ENCODE peak calls at places on chromosomes 11 and 22, in seven cellular contexts. M is lower lobe of right lung; P is NCI-H345; S is activated naive CD4-positive, alpha-beta T cell treated with anti-CD3 and anti-CD28 coated beads, Interleukin-2, amount 50 U/mL, for 16 hours; D is MM.1S; N is glomerular endothelial cell; K is AG04449. X is an unnamed sample.

GRCh38 chr11:72735495-72736027 is 16.6 kb downstream of the ARAP1 start:
- DNase-seq in M (no peak), P (no peak), S (no peak), D (no peak), N (no peak), K (no peak), X (no peak)

GRCh38 chr11:72113170-72113808 is 794 bp upstream of the ANAPC15 start:
- DNase-seq in M (no peak), P (no peak), S (no peak), D (no peak), N (no peak), K (no peak), X (no peak)

GRCh38 chr11:94218372-94218771 is 86.0 kb upstream of the IZUMO1R start:
- DNase-seq in M (no peak), P (no peak), S (no peak), D (no peak), N (no peak), K (no peak), X (no peak)

GRCh38 chr11:75273989-75274391 is 33.4 kb downstream of the TPBGL start:
- DNase-seq in M (no peak), P (no peak), S (no peak), D (no peak), N (no peak), K (no peak), X (no peak)

GRCh38 chr22:41909290-41910049 is 5.4 kb downstream of the SHISA8 start:
- DNase-seq in M (no peak), P (no peak), S (no peak), D (no peak), N (no peak), K (no peak), X (no peak)

GRCh38 chr11:61027141-61027840 is 55.8 kb downstream of the CD6 start:
- DNase-seq in M (no peak), P (no peak), S (peak; percentile 53), D (no peak), N (no peak), K (no peak), X (no peak)

GRCh38 chr22:26169312-26170111 is at the start of gene SEZ6L:
- DNase-seq in M (peak; percentile 43), P (peak; percentile 61), S (no peak), D (no peak), N (no peak), K (no peak), X (no peak)

GRCh38 chr22:46576556-46577351 is 39.3 kb upstream of the CELSR1 start:
- DNase-seq in M (peak; percentile 70), P (peak; percentile 45), S (peak; percentile 70), D (peak; percentile 62), N (no peak), K (no peak), X (no peak)